ENCODE peak calls at places on chromosomes 13 and 19, in six cellular contexts. One of them, this sample, is unnamed.

GRCh38 chr13:48660356-48661076 is 6.8 kb downstream of the CYSLTR2 start:
- DNase-seq in amygdala: no peak
- DNase-seq in neural crest cell: no peak
- DNase-seq in stimulated activated CD8-positive, alpha-beta memory T cell treated with anti-CD3 and anti-CD28 coated beads, Interleukin-4, amount 100 ng/mL, for 24 hours: no peak
- DNase-seq in stimulated activated CD4-positive, alpha-beta T cell treated with anti-CD3 and anti-CD28 coated beads, Interleukin-15, amount 100 ng/mL, for 1 hour: no peak
- DNase-seq in body of pancreas: peak
- DNase-seq in this sample: no peak

GRCh38 chr19:51136333-51136732 is 5.8 kb upstream of the SIGLEC7 start:
- DNase-seq in amygdala: no peak
- DNase-seq in neural crest cell: no peak
- DNase-seq in stimulated activated CD8-positive, alpha-beta memory T cell treated with anti-CD3 and anti-CD28 coated beads, Interleukin-4, amount 100 ng/mL, for 24 hours: no peak
- DNase-seq in stimulated activated CD4-positive, alpha-beta T cell treated with anti-CD3 and anti-CD28 coated beads, Interleukin-15, amount 100 ng/mL, for 1 hour: no peak
- DNase-seq in body of pancreas: no peak
- DNase-seq in this sample: no peak

GRCh38 chr13:37386276-37386675 is 212.3 kb downstream of the POSTN start:
- DNase-seq in amygdala: no peak
- DNase-seq in neural crest cell: no peak
- DNase-seq in stimulated activated CD8-positive, alpha-beta memory T cell treated with anti-CD3 and anti-CD28 coated beads, Interleukin-4, amount 100 ng/mL, for 24 hours: no peak
- DNase-seq in stimulated activated CD4-positive, alpha-beta T cell treated with anti-CD3 and anti-CD28 coated beads, Interleukin-15, amount 100 ng/mL, for 1 hour: no peak
- DNase-seq in body of pancreas: no peak
- DNase-seq in this sample: no peak

GRCh38 chr19:4375620-4376228 is 24.6 kb downstream of the SH3GL1 start:
- DNase-seq in amygdala: no peak
- DNase-seq in neural crest cell: no peak
- DNase-seq in stimulated activated CD8-positive, alpha-beta memory T cell treated with anti-CD3 and anti-CD28 coated beads, Interleukin-4, amount 100 ng/mL, for 24 hours: no peak
- DNase-seq in stimulated activated CD4-positive, alpha-beta T cell treated with anti-CD3 and anti-CD28 coated beads, Interleukin-15, amount 100 ng/mL, for 1 hour: no peak
- DNase-seq in body of pancreas: peak
- DNase-seq in this sample: no peak

GRCh38 chr19:18063463-18063862 is 23.3 kb downstream of the IL12RB1 start:
- DNase-seq in amygdala: no peak
- DNase-seq in neural crest cell: peak
- DNase-seq in stimulated activated CD8-positive, alpha-beta memory T cell treated with anti-CD3 and anti-CD28 coated beads, Interleukin-4, amount 100 ng/mL, for 24 hours: no peak
- DNase-seq in stimulated activated CD4-positive, alpha-beta T cell treated with anti-CD3 and anti-CD28 coated beads, Interleukin-15, amount 100 ng/mL, for 1 hour: no peak
- DNase-seq in body of pancreas: no peak
- DNase-seq in this sample: no peak

GRCh38 chr19:36140289-36141038 is 598 bp downstream of the CAPNS1 start:
- DNase-seq in amygdala: no peak
- DNase-seq in neural crest cell: peak
- DNase-seq in stimulated activated CD8-positive, alpha-beta memory T cell treated with anti-CD3 and anti-CD28 coated beads, Interleukin-4, amount 100 ng/mL, for 24 hours: peak
- DNase-seq in stimulated activated CD4-positive, alpha-beta T cell treated with anti-CD3 and anti-CD28 coated beads, Interleukin-15, amount 100 ng/mL, for 1 hour: peak
- DNase-seq in body of pancreas: peak
- DNase-seq in this sample: peak

GRCh38 chr13:109204657-109205056 is 575.2 kb downstream of the MYO16 start:
- DNase-seq in amygdala: no peak
- DNase-seq in neural crest cell: no peak
- DNase-seq in stimulated activated CD8-positive, alpha-beta memory T cell treated with anti-CD3 and anti-CD28 coated beads, Interleukin-4, amount 100 ng/mL, for 24 hours: no peak
- DNase-seq in stimulated activated CD4-positive, alpha-beta T cell treated with anti-CD3 and anti-CD28 coated beads, Interleukin-15, amount 100 ng/mL, for 1 hour: no peak
- DNase-seq in body of pancreas: no peak
- DNase-seq in this sample: no peak

GRCh38 chr13:95603887-95604533 is 40.5 kb downstream of the DZIP1 start:
- DNase-seq in amygdala: no peak
- DNase-seq in neural crest cell: no peak
- DNase-seq in stimulated activated CD8-positive, alpha-beta memory T cell treated with anti-CD3 and anti-CD28 coated beads, Interleukin-4, amount 100 ng/mL, for 24 hours: no peak
- DNase-seq in stimulated activated CD4-positive, alpha-beta T cell treated with anti-CD3 and anti-CD28 coated beads, Interleukin-15, amount 100 ng/mL, for 1 hour: no peak
- DNase-seq in body of pancreas: peak
- DNase-seq in this sample: no peak

GRCh38 chr19:6219592-6220290 is 60.0 kb downstream of the MLLT1 start:
- DNase-seq in amygdala: no peak
- DNase-seq in neural crest cell: no peak
- DNase-seq in stimulated activated CD8-positive, alpha-beta memory T cell treated with anti-CD3 and anti-CD28 coated beads, Interleukin-4, amount 100 ng/mL, for 24 hours: no peak
- DNase-seq in stimulated activated CD4-positive, alpha-beta T cell treated with anti-CD3 and anti-CD28 coated beads, Interleukin-15, amount 100 ng/mL, for 1 hour: no peak
- DNase-seq in body of pancreas: no peak
- DNase-seq in this sample: no peak